ENCODE peak calls at places on chromosome 9, in nine cellular contexts. One of them, this sample, is unnamed.

GRCh38 chr9:27638716-27639115 is 65.4 kb upstream of the C9orf72 start:
- DNase-seq in GM20000: no peak
- DNase-seq in WTC11: no peak
- DNase-seq in ovary: no peak
- DNase-seq in mesothelial cell of epicardium: no peak
- DNase-seq in activated CD8-positive, alpha-beta T cell treated with anti-CD3 and anti-CD28 coated beads for 36 hours: no peak
- DNase-seq in CD8-positive, alpha-beta T cell: no peak
- DNase-seq in esophagus squamous epithelium: no peak
- DNase-seq in bronchial epithelial cell: peak
- DNase-seq in this sample: no peak

GRCh38 chr9:91341749-91342148 is 20.0 kb downstream of the AUH start:
- DNase-seq in GM20000: no peak
- DNase-seq in WTC11: no peak
- DNase-seq in ovary: no peak
- DNase-seq in mesothelial cell of epicardium: no peak
- DNase-seq in activated CD8-positive, alpha-beta T cell treated with anti-CD3 and anti-CD28 coated beads for 36 hours: no peak
- DNase-seq in CD8-positive, alpha-beta T cell: no peak
- DNase-seq in esophagus squamous epithelium: no peak
- DNase-seq in bronchial epithelial cell: no peak
- DNase-seq in this sample: no peak

GRCh38 chr9:69818946-69819345 is 1.7 kb upstream of the CFAP95 start:
- DNase-seq in GM20000: no peak
- DNase-seq in WTC11: no peak
- DNase-seq in ovary: no peak
- DNase-seq in mesothelial cell of epicardium: no peak
- DNase-seq in activated CD8-positive, alpha-beta T cell treated with anti-CD3 and anti-CD28 coated beads for 36 hours: peak
- DNase-seq in CD8-positive, alpha-beta T cell: no peak
- DNase-seq in esophagus squamous epithelium: no peak
- DNase-seq in bronchial epithelial cell: no peak
- DNase-seq in this sample: no peak

GRCh38 chr9:20473566-20474116 is 148.7 kb downstream of the MLLT3 start:
- DNase-seq in GM20000: no peak
- DNase-seq in WTC11: no peak
- DNase-seq in ovary: no peak
- DNase-seq in mesothelial cell of epicardium: no peak
- DNase-seq in activated CD8-positive, alpha-beta T cell treated with anti-CD3 and anti-CD28 coated beads for 36 hours: no peak
- DNase-seq in CD8-positive, alpha-beta T cell: no peak
- DNase-seq in esophagus squamous epithelium: no peak
- DNase-seq in bronchial epithelial cell: no peak
- DNase-seq in this sample: no peak

GRCh38 chr9:3916984-3917383 is 382.9 kb downstream of the GLIS3 start:
- DNase-seq in GM20000: no peak
- DNase-seq in WTC11: no peak
- DNase-seq in ovary: no peak
- DNase-seq in mesothelial cell of epicardium: no peak
- DNase-seq in activated CD8-positive, alpha-beta T cell treated with anti-CD3 and anti-CD28 coated beads for 36 hours: no peak
- DNase-seq in CD8-positive, alpha-beta T cell: no peak
- DNase-seq in esophagus squamous epithelium: no peak
- DNase-seq in bronchial epithelial cell: peak
- DNase-seq in this sample: no peak

GRCh38 chr9:127991017-127991756 is 10.4 kb upstream of the EEIG1 start:
- DNase-seq in GM20000: no peak
- DNase-seq in WTC11: no peak
- DNase-seq in ovary: no peak
- DNase-seq in mesothelial cell of epicardium: no peak
- DNase-seq in activated CD8-positive, alpha-beta T cell treated with anti-CD3 and anti-CD28 coated beads for 36 hours: peak
- DNase-seq in CD8-positive, alpha-beta T cell: no peak
- DNase-seq in esophagus squamous epithelium: no peak
- DNase-seq in bronchial epithelial cell: peak
- DNase-seq in this sample: no peak

GRCh38 chr9:93003552-93004407 is 54.7 kb upstream of the SUSD3 start:
- DNase-seq in GM20000: peak
- DNase-seq in WTC11: peak
- DNase-seq in ovary: peak
- DNase-seq in mesothelial cell of epicardium: no peak
- DNase-seq in activated CD8-positive, alpha-beta T cell treated with anti-CD3 and anti-CD28 coated beads for 36 hours: peak
- DNase-seq in CD8-positive, alpha-beta T cell: peak
- DNase-seq in esophagus squamous epithelium: no peak
- DNase-seq in bronchial epithelial cell: peak
- DNase-seq in this sample: peak

GRCh38 chr9:135896205-135896604 is 11.1 kb downstream of the CAMSAP1 start:
- DNase-seq in GM20000: no peak
- DNase-seq in WTC11: no peak
- DNase-seq in ovary: no peak
- DNase-seq in mesothelial cell of epicardium: no peak
- DNase-seq in activated CD8-positive, alpha-beta T cell treated with anti-CD3 and anti-CD28 coated beads for 36 hours: no peak
- DNase-seq in CD8-positive, alpha-beta T cell: no peak
- DNase-seq in esophagus squamous epithelium: no peak
- DNase-seq in bronchial epithelial cell: no peak
- DNase-seq in this sample: no peak

GRCh38 chr9:30609713-30610112 is 1774.7 kb upstream of the ACO1 start:
- DNase-seq in GM20000: no peak
- DNase-seq in WTC11: no peak
- DNase-seq in ovary: no peak
- DNase-seq in mesothelial cell of epicardium: no peak
- DNase-seq in activated CD8-positive, alpha-beta T cell treated with anti-CD3 and anti-CD28 coated beads for 36 hours: no peak
- DNase-seq in CD8-positive, alpha-beta T cell: no peak
- DNase-seq in esophagus squamous epithelium: no peak
- DNase-seq in bronchial epithelial cell: no peak
- DNase-seq in this sample: no peak

GRCh38 chr9:71638627-71639026 is 129.7 kb downstream of the CEMIP2 start:
- DNase-seq in GM20000: no peak
- DNase-seq in WTC11: no peak
- DNase-seq in ovary: no peak
- DNase-seq in mesothelial cell of epicardium: no peak
- DNase-seq in activated CD8-positive, alpha-beta T cell treated with anti-CD3 and anti-CD28 coated beads for 36 hours: no peak
- DNase-seq in CD8-positive, alpha-beta T cell: peak
- DNase-seq in esophagus squamous epithelium: no peak
- DNase-seq in bronchial epithelial cell: no peak
- DNase-seq in this sample: no peak

GRCh38 chr9:136991993-136992818 is at the start of gene PAXX:
- DNase-seq in GM20000: peak
- DNase-seq in WTC11: peak
- DNase-seq in ovary: peak
- DNase-seq in mesothelial cell of epicardium: peak
- DNase-seq in activated CD8-positive, alpha-beta T cell treated with anti-CD3 and anti-CD28 coated beads for 36 hours: peak
- DNase-seq in CD8-positive, alpha-beta T cell: peak
- DNase-seq in esophagus squamous epithelium: peak
- DNase-seq in bronchial epithelial cell: peak
- DNase-seq in this sample: peak

GRCh38 chr9:127676636-127677035 is 30.2 kb upstream of the CFAP157 start:
- DNase-seq in GM20000: no peak
- DNase-seq in WTC11: no peak
- DNase-seq in ovary: no peak
- DNase-seq in mesothelial cell of epicardium: no peak
- DNase-seq in activated CD8-positive, alpha-beta T cell treated with anti-CD3 and anti-CD28 coated beads for 36 hours: no peak
- DNase-seq in CD8-positive, alpha-beta T cell: no peak
- DNase-seq in esophagus squamous epithelium: no peak
- DNase-seq in bronchial epithelial cell: no peak
- DNase-seq in this sample: peak

GRCh38 chr9:89179535-89179919 is 909 bp upstream of the SHC3 start:
- DNase-seq in GM20000: no peak
- DNase-seq in WTC11: no peak
- DNase-seq in ovary: no peak
- DNase-seq in mesothelial cell of epicardium: no peak
- DNase-seq in activated CD8-positive, alpha-beta T cell treated with anti-CD3 and anti-CD28 coated beads for 36 hours: no peak
- DNase-seq in CD8-positive, alpha-beta T cell: no peak
- DNase-seq in esophagus squamous epithelium: no peak
- DNase-seq in bronchial epithelial cell: peak
- DNase-seq in this sample: no peak

GRCh38 chr9:89185980-89186379 is 7.4 kb upstream of the SHC3 start:
- DNase-seq in GM20000: no peak
- DNase-seq in WTC11: peak
- DNase-seq in ovary: no peak
- DNase-seq in mesothelial cell of epicardium: no peak
- DNase-seq in activated CD8-positive, alpha-beta T cell treated with anti-CD3 and anti-CD28 coated beads for 36 hours: no peak
- DNase-seq in CD8-positive, alpha-beta T cell: no peak
- DNase-seq in esophagus squamous epithelium: no peak
- DNase-seq in bronchial epithelial cell: no peak
- DNase-seq in this sample: no peak

GRCh38 chr9:89179920-89180667 is 1.5 kb upstream of the SHC3 start:
- DNase-seq in GM20000: no peak
- DNase-seq in WTC11: peak
- DNase-seq in ovary: peak
- DNase-seq in mesothelial cell of epicardium: peak
- DNase-seq in activated CD8-positive, alpha-beta T cell treated with anti-CD3 and anti-CD28 coated beads for 36 hours: peak
- DNase-seq in CD8-positive, alpha-beta T cell: no peak
- DNase-seq in esophagus squamous epithelium: peak
- DNase-seq in bronchial epithelial cell: peak
- DNase-seq in this sample: peak

GRCh38 chr9:89182369-89182768 is 3.8 kb upstream of the SHC3 start:
- DNase-seq in GM20000: no peak
- DNase-seq in WTC11: no peak
- DNase-seq in ovary: no peak
- DNase-seq in mesothelial cell of epicardium: no peak
- DNase-seq in activated CD8-positive, alpha-beta T cell treated with anti-CD3 and anti-CD28 coated beads for 36 hours: no peak
- DNase-seq in CD8-positive, alpha-beta T cell: no peak
- DNase-seq in esophagus squamous epithelium: no peak
- DNase-seq in bronchial epithelial cell: no peak
- DNase-seq in this sample: no peak

DNA sequence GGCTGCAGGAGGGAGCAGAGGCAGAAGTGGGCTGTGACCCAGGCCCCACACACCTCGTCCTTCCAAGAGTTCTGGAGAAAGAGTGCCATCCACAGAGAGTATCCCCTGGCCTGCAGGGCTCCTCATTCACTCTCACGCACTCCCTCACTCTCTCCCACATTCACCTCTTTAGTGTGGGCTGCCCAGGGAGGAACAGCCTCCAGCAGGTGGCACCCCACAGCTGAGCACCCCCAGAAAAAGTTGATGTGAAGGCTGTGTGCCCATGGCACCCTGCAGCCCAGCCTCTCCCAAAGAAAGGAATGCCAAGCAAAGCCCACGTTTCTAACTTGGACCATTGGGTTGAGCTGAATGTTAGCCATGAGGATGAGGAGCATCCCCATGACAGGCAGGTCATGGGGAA is 4.5 kb upstream of the SHC3 start:
- DNase-seq in GM20000: no peak
- DNase-seq in WTC11: no peak
- DNase-seq in ovary: no peak
- DNase-seq in mesothelial cell of epicardium: no peak
- DNase-seq in activated CD8-positive, alpha-beta T cell treated with anti-CD3 and anti-CD28 coated beads for 36 hours: peak
- DNase-seq in CD8-positive, alpha-beta T cell: no peak
- DNase-seq in esophagus squamous epithelium: no peak
- DNase-seq in bronchial epithelial cell: no peak
- DNase-seq in this sample: no peak
- TF ChIP-seq CTCF in GM20000: no peak
- TF ChIP-seq CTCF in WTC11: no peak
- TF ChIP-seq CTCF in ovary: no peak
- TF ChIP-seq CTCF in mesothelial cell of epicardium: no peak
- TF ChIP-seq CTCF in activated CD8-positive, alpha-beta T cell treated with anti-CD3 and anti-CD28 coated beads for 36 hours: no peak
- TF ChIP-seq CTCF in CD8-positive, alpha-beta T cell: no peak
- TF ChIP-seq CTCF in esophagus squamous epithelium: no peak
- TF ChIP-seq CTCF in bronchial epithelial cell: no peak
- TF ChIP-seq CTCF in this sample: peak

GRCh38 chr9:94630833-94631232 is 8.5 kb downstream of the FBP1 start:
- DNase-seq in GM20000: no peak
- DNase-seq in WTC11: no peak
- DNase-seq in ovary: no peak
- DNase-seq in mesothelial cell of epicardium: no peak
- DNase-seq in activated CD8-positive, alpha-beta T cell treated with anti-CD3 and anti-CD28 coated beads for 36 hours: no peak
- DNase-seq in CD8-positive, alpha-beta T cell: no peak
- DNase-seq in esophagus squamous epithelium: no peak
- DNase-seq in bronchial epithelial cell: peak
- DNase-seq in this sample: no peak

GRCh38 chr9:94632736-94633135 is 6.6 kb downstream of the FBP1 start:
- DNase-seq in GM20000: no peak
- DNase-seq in WTC11: no peak
- DNase-seq in ovary: no peak
- DNase-seq in mesothelial cell of epicardium: no peak
- DNase-seq in activated CD8-positive, alpha-beta T cell treated with anti-CD3 and anti-CD28 coated beads for 36 hours: no peak
- DNase-seq in CD8-positive, alpha-beta T cell: no peak
- DNase-seq in esophagus squamous epithelium: no peak
- DNase-seq in bronchial epithelial cell: no peak
- DNase-seq in this sample: no peak

GRCh38 chr9:94627287-94627686 is 12.0 kb downstream of the FBP1 start:
- DNase-seq in GM20000: no peak
- DNase-seq in WTC11: no peak
- DNase-seq in ovary: no peak
- DNase-seq in mesothelial cell of epicardium: no peak
- DNase-seq in activated CD8-positive, alpha-beta T cell treated with anti-CD3 and anti-CD28 coated beads for 36 hours: no peak
- DNase-seq in CD8-positive, alpha-beta T cell: no peak
- DNase-seq in esophagus squamous epithelium: no peak
- DNase-seq in bronchial epithelial cell: no peak
- DNase-seq in this sample: no peak

GRCh38 chr9:94631599-94631998 is 7.7 kb downstream of the FBP1 start:
- DNase-seq in GM20000: no peak
- DNase-seq in WTC11: no peak
- DNase-seq in ovary: no peak
- DNase-seq in mesothelial cell of epicardium: no peak
- DNase-seq in activated CD8-positive, alpha-beta T cell treated with anti-CD3 and anti-CD28 coated beads for 36 hours: no peak
- DNase-seq in CD8-positive, alpha-beta T cell: no peak
- DNase-seq in esophagus squamous epithelium: no peak
- DNase-seq in bronchial epithelial cell: peak
- DNase-seq in this sample: no peak

GRCh38 chr9:94630281-94630680 is 9.0 kb downstream of the FBP1 start:
- DNase-seq in GM20000: no peak
- DNase-seq in WTC11: no peak
- DNase-seq in ovary: no peak
- DNase-seq in mesothelial cell of epicardium: no peak
- DNase-seq in activated CD8-positive, alpha-beta T cell treated with anti-CD3 and anti-CD28 coated beads for 36 hours: no peak
- DNase-seq in CD8-positive, alpha-beta T cell: no peak
- DNase-seq in esophagus squamous epithelium: no peak
- DNase-seq in bronchial epithelial cell: no peak
- DNase-seq in this sample: no peak
- TF ChIP-seq CTCF in GM20000: no peak
- TF ChIP-seq CTCF in WTC11: no peak
- TF ChIP-seq CTCF in ovary: no peak
- TF ChIP-seq CTCF in mesothelial cell of epicardium: no peak
- TF ChIP-seq CTCF in activated CD8-positive, alpha-beta T cell treated with anti-CD3 and anti-CD28 coated beads for 36 hours: no peak
- TF ChIP-seq CTCF in CD8-positive, alpha-beta T cell: no peak
- TF ChIP-seq CTCF in esophagus squamous epithelium: no peak
- TF ChIP-seq CTCF in bronchial epithelial cell: no peak
- TF ChIP-seq CTCF in this sample: no peak

GRCh38 chr9:36597412-36598178 is 24.9 kb downstream of the MELK start:
- DNase-seq in GM20000: no peak
- DNase-seq in WTC11: no peak
- DNase-seq in ovary: no peak
- DNase-seq in mesothelial cell of epicardium: no peak
- DNase-seq in activated CD8-positive, alpha-beta T cell treated with anti-CD3 and anti-CD28 coated beads for 36 hours: no peak
- DNase-seq in CD8-positive, alpha-beta T cell: no peak
- DNase-seq in esophagus squamous epithelium: no peak
- DNase-seq in bronchial epithelial cell: peak
- DNase-seq in this sample: peak
- TF ChIP-seq CTCF in GM20000: no peak
- TF ChIP-seq CTCF in WTC11: peak
- TF ChIP-seq CTCF in ovary: peak
- TF ChIP-seq CTCF in mesothelial cell of epicardium: no peak
- TF ChIP-seq CTCF in activated CD8-positive, alpha-beta T cell treated with anti-CD3 and anti-CD28 coated beads for 36 hours: no peak
- TF ChIP-seq CTCF in CD8-positive, alpha-beta T cell: peak
- TF ChIP-seq CTCF in esophagus squamous epithelium: peak
- TF ChIP-seq CTCF in bronchial epithelial cell: peak
- TF ChIP-seq CTCF in this sample: peak

DNA sequence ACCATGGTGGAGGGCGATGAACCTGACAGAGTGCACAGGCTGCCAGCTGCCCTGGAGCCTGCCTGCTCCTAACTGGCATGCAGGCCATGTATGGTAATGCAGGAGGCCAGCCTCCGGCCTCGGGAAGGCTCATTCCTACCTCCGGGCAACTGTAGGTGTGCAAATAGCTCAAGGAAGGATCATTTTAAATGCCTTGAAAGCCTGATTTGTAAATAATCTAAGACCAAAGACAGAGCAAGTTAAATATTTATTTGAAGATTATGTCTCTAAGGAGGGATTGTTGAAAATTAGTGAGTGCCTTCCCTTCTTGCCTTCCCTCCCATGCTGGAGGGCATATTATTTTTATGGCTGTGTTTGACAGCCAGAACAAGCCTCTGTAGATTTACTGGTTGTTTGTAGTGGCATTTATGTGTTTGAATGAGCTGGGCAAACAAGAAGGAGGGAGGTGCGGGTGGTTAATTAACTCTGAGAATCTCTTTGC is 285.7 kb upstream of the TUT7 start:
- DNase-seq in GM20000: no peak
- DNase-seq in WTC11: peak
- DNase-seq in ovary: no peak
- DNase-seq in mesothelial cell of epicardium: no peak
- DNase-seq in activated CD8-positive, alpha-beta T cell treated with anti-CD3 and anti-CD28 coated beads for 36 hours: no peak
- DNase-seq in CD8-positive, alpha-beta T cell: no peak
- DNase-seq in esophagus squamous epithelium: no peak
- DNase-seq in bronchial epithelial cell: no peak
- DNase-seq in this sample: no peak
- TF ChIP-seq CTCF in GM20000: no peak
- TF ChIP-seq CTCF in WTC11: no peak
- TF ChIP-seq CTCF in ovary: no peak
- TF ChIP-seq CTCF in mesothelial cell of epicardium: no peak
- TF ChIP-seq CTCF in activated CD8-positive, alpha-beta T cell treated with anti-CD3 and anti-CD28 coated beads for 36 hours: no peak
- TF ChIP-seq CTCF in CD8-positive, alpha-beta T cell: no peak
- TF ChIP-seq CTCF in esophagus squamous epithelium: no peak
- TF ChIP-seq CTCF in bronchial epithelial cell: peak
- TF ChIP-seq CTCF in this sample: peak